ENCODE peak calls at places on chromosomes 4 and X, in nine cellular contexts. N is thyroid gland; C is GM13977; A is prostate gland; F is CD8-positive, alpha-beta T cell; D is MCF 10A; P is astrocyte of the spinal cord; W is NCI-H774; I is mucosa of descending colon. G is an unnamed sample.

GRCh38 chrX:15745179-15745578 is 7.1 kb downstream of the CA5B start:
- DNase-seq in N (no peak), C (no peak), A (no peak), F (no peak), D (peak), P (no peak), W (no peak), I (no peak), G (no peak)

GRCh38 chr4:36348403-36348938 is 67.1 kb downstream of the DTHD1 start:
- DNase-seq in N (peak), C (peak), A (no peak), F (no peak), D (no peak), P (no peak), W (no peak), I (no peak), G (no peak)

GRCh38 chr4:87033902-87034301 is 99.1 kb downstream of the AFF1 start:
- DNase-seq in N (peak), C (no peak), A (no peak), F (no peak), D (no peak), P (no peak), W (no peak), I (no peak), G (no peak)

GRCh38 chr4:8030121-8030781 is 90.6 kb upstream of the AFAP1 start:
- DNase-seq in N (no peak), C (no peak), A (no peak), F (no peak), D (peak), P (no peak), W (no peak), I (no peak), G (no peak)

GRCh38 chr4:174192943-174193342 is 90.5 kb downstream of the FBXO8 start:
- DNase-seq in N (no peak), C (no peak), A (no peak), F (no peak), D (no peak), P (no peak), W (no peak), I (no peak), G (no peak)

GRCh38 chr4:138235419-138235952 is 6.7 kb downstream of the SLC7A11 start:
- DNase-seq in N (no peak), C (no peak), A (no peak), F (no peak), D (peak), P (peak), W (no peak), I (no peak), G (no peak)

GRCh38 chr4:25441519-25442117 is 64.6 kb downstream of the ANAPC4 start:
- DNase-seq in N (peak), C (peak), A (peak), F (no peak), D (peak), P (peak), W (peak), I (peak), G (peak)

GRCh38 chrX:7706032-7706431 is 136.9 kb upstream of the VCX start:
- DNase-seq in N (no peak), C (no peak), A (no peak), F (no peak), D (peak), P (peak), W (no peak), I (no peak), G (no peak)

GRCh38 chr4:89838005-89838404 is 1.0 kb upstream of the SNCA start:
- DNase-seq in N (no peak), C (peak), A (no peak), F (no peak), D (peak), P (peak), W (no peak), I (no peak), G (no peak)

GRCh38 chrX:11864171-11864570 is 106.1 kb downstream of the MSL3 start:
- DNase-seq in N (no peak), C (no peak), A (no peak), F (no peak), D (no peak), P (no peak), W (no peak), I (no peak), G (no peak)

GRCh38 chr4:23920716-23921446 is 31.0 kb upstream of the PPARGC1A start:
- DNase-seq in N (no peak), C (no peak), A (peak), F (no peak), D (no peak), P (no peak), W (no peak), I (no peak), G (no peak)

GRCh38 chr4:78780093-78780492 is 3.9 kb downstream of the BMP2K start:
- DNase-seq in N (no peak), C (no peak), A (no peak), F (no peak), D (no peak), P (no peak), W (no peak), I (no peak), G (no peak)

G was measured in upper lobe of right lung.